ENCODE peak calls at places on chromosomes 13 and 19, in ten cellular contexts. One of them, this sample, is unnamed.

GRCh38 chr19:5292453-5292842 is 48.2 kb downstream of the PTPRS start:
- DNase-seq in K562: no peak
- DNase-seq in mucosa of descending colon: no peak
- DNase-seq in upper lobe of left lung: no peak
- DNase-seq in endodermal cell: no peak
- DNase-seq in OCI-LY7: peak; percentile 67
- DNase-seq in heart right ventricle: peak; percentile 69
- DNase-seq in IMR-90: peak; percentile 23
- DNase-seq in left ventricle myocardium inferior: no peak
- DNase-seq in esophagus squamous epithelium: no peak
- DNase-seq in this sample: no peak

GRCh38 chr19:7989071-7989575 is 16.3 kb downstream of the ELAVL1 start:
- DNase-seq in heart right ventricle: no peak
- DNase-seq in endodermal cell: peak; percentile 55
- DNase-seq in K562: no peak
- DNase-seq in OCI-LY7: no peak
- DNase-seq in esophagus squamous epithelium: no peak
- DNase-seq in IMR-90: no peak
- DNase-seq in left ventricle myocardium inferior: no peak
- DNase-seq in mucosa of descending colon: no peak
- DNase-seq in upper lobe of left lung: peak; percentile 48
- DNase-seq in this sample: no peak

GRCh38 chr13:100648354-100648753 is 26.2 kb downstream of the TMTC4 start:
- DNase-seq in upper lobe of left lung: no peak
- DNase-seq in K562: no peak
- DNase-seq in OCI-LY7: no peak
- DNase-seq in esophagus squamous epithelium: no peak
- DNase-seq in endodermal cell: no peak
- DNase-seq in heart right ventricle: no peak
- DNase-seq in mucosa of descending colon: no peak
- DNase-seq in left ventricle myocardium inferior: no peak
- DNase-seq in IMR-90: peak; percentile 8
- DNase-seq in this sample: no peak

GRCh38 chr19:31597616-31598015 is 248.4 kb upstream of the TSHZ3 start:
- DNase-seq in endodermal cell: peak; percentile 16
- DNase-seq in left ventricle myocardium inferior: no peak
- DNase-seq in K562: no peak
- DNase-seq in upper lobe of left lung: no peak
- DNase-seq in IMR-90: no peak
- DNase-seq in esophagus squamous epithelium: no peak
- DNase-seq in mucosa of descending colon: no peak
- DNase-seq in heart right ventricle: no peak
- DNase-seq in OCI-LY7: no peak
- DNase-seq in this sample: no peak

GRCh38 chr19:12841094-12841493 is 2.8 kb downstream of the MAST1 start:
- DNase-seq in heart right ventricle: no peak
- DNase-seq in endodermal cell: peak; percentile 98
- DNase-seq in IMR-90: peak; percentile 20
- DNase-seq in left ventricle myocardium inferior: no peak
- DNase-seq in OCI-LY7: no peak
- DNase-seq in upper lobe of left lung: peak; percentile 24
- DNase-seq in mucosa of descending colon: peak; percentile 46
- DNase-seq in esophagus squamous epithelium: no peak
- DNase-seq in K562: peak; percentile 85
- DNase-seq in this sample: no peak

GRCh38 chr19:16355293-16356043 is 30.8 kb downstream of the KLF2 start:
- DNase-seq in esophagus squamous epithelium: no peak
- DNase-seq in upper lobe of left lung: no peak
- DNase-seq in heart right ventricle: peak; percentile 51
- DNase-seq in mucosa of descending colon: no peak
- DNase-seq in endodermal cell: no peak
- DNase-seq in IMR-90: no peak
- DNase-seq in K562: peak; percentile 86
- DNase-seq in OCI-LY7: no peak
- DNase-seq in left ventricle myocardium inferior: peak; percentile 46
- DNase-seq in this sample: no peak

GRCh38 chr13:100363874-100364273 is 224.7 kb downstream of the GGACT start:
- DNase-seq in left ventricle myocardium inferior: no peak
- DNase-seq in K562: no peak
- DNase-seq in upper lobe of left lung: no peak
- DNase-seq in mucosa of descending colon: no peak
- DNase-seq in esophagus squamous epithelium: no peak
- DNase-seq in OCI-LY7: no peak
- DNase-seq in heart right ventricle: no peak
- DNase-seq in IMR-90: peak; percentile 65
- DNase-seq in endodermal cell: no peak
- DNase-seq in this sample: no peak

GRCh38 chr13:99380921-99381645 is 73.9 kb upstream of the GPR183 start:
- DNase-seq in IMR-90: peak; percentile 7
- DNase-seq in K562: no peak
- DNase-seq in endodermal cell: peak; percentile 35
- DNase-seq in OCI-LY7: no peak
- DNase-seq in left ventricle myocardium inferior: no peak
- DNase-seq in heart right ventricle: no peak
- DNase-seq in upper lobe of left lung: no peak
- DNase-seq in mucosa of descending colon: no peak
- DNase-seq in esophagus squamous epithelium: no peak
- DNase-seq in this sample: peak; percentile 79

GRCh38 chr19:22784051-22784450 is at the start of gene ZNF99:
- DNase-seq in esophagus squamous epithelium: no peak
- DNase-seq in left ventricle myocardium inferior: peak; percentile 74
- DNase-seq in heart right ventricle: peak; percentile 68
- DNase-seq in K562: no peak
- DNase-seq in mucosa of descending colon: no peak
- DNase-seq in IMR-90: no peak
- DNase-seq in upper lobe of left lung: no peak
- DNase-seq in OCI-LY7: no peak
- DNase-seq in endodermal cell: no peak
- DNase-seq in this sample: no peak

DNA sequence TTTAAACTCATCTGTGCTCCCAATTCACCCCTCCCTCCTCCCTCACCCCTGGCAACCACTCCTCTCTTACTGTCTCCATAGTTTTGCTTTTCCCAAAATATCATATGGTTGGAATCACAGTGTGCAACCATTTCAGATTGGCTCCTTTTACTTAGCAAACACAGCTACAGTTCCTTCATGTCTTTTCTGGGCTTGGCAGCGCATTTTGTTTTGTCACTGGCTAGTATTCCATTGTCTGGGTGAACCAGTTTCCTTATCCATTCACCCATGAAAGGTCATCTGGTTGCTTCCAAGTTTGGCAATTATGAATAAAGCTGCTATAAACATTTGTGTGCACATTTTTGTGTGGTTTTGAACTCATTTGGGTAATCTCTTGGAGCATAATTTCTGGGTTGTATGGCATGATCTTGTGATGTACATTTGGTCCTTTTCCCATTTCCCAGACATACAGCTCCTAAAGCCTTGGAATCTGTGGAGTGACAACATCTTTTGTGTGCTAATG is 23.9 kb upstream of the GAS6 start:
- DNase-seq in OCI-LY7: no peak
- DNase-seq in left ventricle myocardium inferior: no peak
- DNase-seq in mucosa of descending colon: no peak
- DNase-seq in esophagus squamous epithelium: no peak
- DNase-seq in heart right ventricle: no peak
- DNase-seq in K562: no peak
- DNase-seq in IMR-90: no peak
- DNase-seq in upper lobe of left lung: no peak
- DNase-seq in endodermal cell: no peak
- DNase-seq in this sample: no peak
- H3K4me1 ChIP-seq in OCI-LY7: no peaks in the 10 kb centered on the region
- H3K4me1 ChIP-seq in left ventricle myocardium inferior: peaks cover 29% of the 10 kb centered on the region
- H3K4me1 ChIP-seq in mucosa of descending colon: no peaks in the 10 kb centered on the region
- H3K4me1 ChIP-seq in esophagus squamous epithelium: peaks cover 21% of the 10 kb centered on the region
- H3K4me1 ChIP-seq in heart right ventricle: peaks cover 4% of the 10 kb centered on the region
- H3K4me1 ChIP-seq in K562: peaks cover 17% of the 10 kb centered on the region
- H3K4me1 ChIP-seq in IMR-90: peaks cover 14% of the 10 kb centered on the region
- H3K4me1 ChIP-seq in upper lobe of left lung: peaks cover 10% of the 10 kb centered on the region
- H3K4me1 ChIP-seq in endodermal cell: no peaks in the 10 kb centered on the region
- H3K4me1 ChIP-seq in this sample: no peaks in the 10 kb centered on the region

GRCh38 chr19:2315818-2316353 is 7.9 kb upstream of the LINGO3 start:
- DNase-seq in OCI-LY7: peak; percentile 37
- DNase-seq in IMR-90: peak; percentile 56
- DNase-seq in mucosa of descending colon: peak; percentile 75
- DNase-seq in heart right ventricle: peak; percentile 72
- DNase-seq in esophagus squamous epithelium: no peak
- DNase-seq in left ventricle myocardium inferior: peak; percentile 61
- DNase-seq in endodermal cell: peak; percentile 90
- DNase-seq in upper lobe of left lung: peak; percentile 82
- DNase-seq in K562: peak; percentile 43
- DNase-seq in this sample: peak; percentile 80
- H3K4me1 ChIP-seq in OCI-LY7: peaks cover 23% of the 10 kb centered on the region
- H3K4me1 ChIP-seq in IMR-90: no peaks in the 10 kb centered on the region
- H3K4me1 ChIP-seq in mucosa of descending colon: no peaks in the 10 kb centered on the region
- H3K4me1 ChIP-seq in heart right ventricle: no peaks in the 10 kb centered on the region
- H3K4me1 ChIP-seq in esophagus squamous epithelium: peaks cover 4% of the 10 kb centered on the region
- H3K4me1 ChIP-seq in left ventricle myocardium inferior: peaks cover 17% of the 10 kb centered on the region
- H3K4me1 ChIP-seq in endodermal cell: no peaks in the 10 kb centered on the region
- H3K4me1 ChIP-seq in upper lobe of left lung: no peaks in the 10 kb centered on the region
- H3K4me1 ChIP-seq in K562: peaks cover 33% of the 10 kb centered on the region
- H3K4me1 ChIP-seq in this sample: no peaks in the 10 kb centered on the region

GRCh38 chr13:74080762-74081161 is 53.4 kb downstream of the KLF12 start:
- DNase-seq in heart right ventricle: no peak
- DNase-seq in endodermal cell: no peak
- DNase-seq in esophagus squamous epithelium: no peak
- DNase-seq in left ventricle myocardium inferior: no peak
- DNase-seq in mucosa of descending colon: no peak
- DNase-seq in upper lobe of left lung: no peak
- DNase-seq in IMR-90: no peak
- DNase-seq in OCI-LY7: no peak
- DNase-seq in K562: no peak
- DNase-seq in this sample: no peak
- H3K4me1 ChIP-seq in heart right ventricle: peaks cover 15% of the 10 kb centered on the region
- H3K4me1 ChIP-seq in endodermal cell: no peaks in the 10 kb centered on the region
- H3K4me1 ChIP-seq in esophagus squamous epithelium: no peaks in the 10 kb centered on the region
- H3K4me1 ChIP-seq in left ventricle myocardium inferior: peaks cover 52% of the 10 kb centered on the region
- H3K4me1 ChIP-seq in mucosa of descending colon: no peaks in the 10 kb centered on the region
- H3K4me1 ChIP-seq in upper lobe of left lung: no peaks in the 10 kb centered on the region
- H3K4me1 ChIP-seq in IMR-90: peaks cover 5% of the 10 kb centered on the region
- H3K4me1 ChIP-seq in OCI-LY7: peaks cover 24% of the 10 kb centered on the region
- H3K4me1 ChIP-seq in K562: no peaks in the 10 kb centered on the region
- H3K4me1 ChIP-seq in this sample: no peaks in the 10 kb centered on the region

GRCh38 chr19:1218751-1219567 is 13.4 kb downstream of the STK11 start:
- DNase-seq in heart right ventricle: no peak
- DNase-seq in endodermal cell: no peak
- DNase-seq in esophagus squamous epithelium: no peak
- DNase-seq in IMR-90: no peak
- DNase-seq in left ventricle myocardium inferior: no peak
- DNase-seq in upper lobe of left lung: no peak
- DNase-seq in K562: no peak
- DNase-seq in mucosa of descending colon: no peak
- DNase-seq in OCI-LY7: no peak
- DNase-seq in this sample: no peak
- H3K4me1 ChIP-seq in heart right ventricle: peaks cover 71% of the 10 kb centered on the region
- H3K4me1 ChIP-seq in endodermal cell: no peaks in the 10 kb centered on the region
- H3K4me1 ChIP-seq in esophagus squamous epithelium: peaks cover 92% of the 10 kb centered on the region
- H3K4me1 ChIP-seq in IMR-90: peaks cover 15% of the 10 kb centered on the region
- H3K4me1 ChIP-seq in left ventricle myocardium inferior: peaks cover 98% of the 10 kb centered on the region
- H3K4me1 ChIP-seq in upper lobe of left lung: peaks cover 37% of the 10 kb centered on the region
- H3K4me1 ChIP-seq in K562: peaks cover 89% of the 10 kb centered on the region
- H3K4me1 ChIP-seq in mucosa of descending colon: peaks cover 16% of the 10 kb centered on the region
- H3K4me1 ChIP-seq in OCI-LY7: peaks cover 5% of the 10 kb centered on the region
- H3K4me1 ChIP-seq in this sample: no peaks in the 10 kb centered on the region

DNA sequence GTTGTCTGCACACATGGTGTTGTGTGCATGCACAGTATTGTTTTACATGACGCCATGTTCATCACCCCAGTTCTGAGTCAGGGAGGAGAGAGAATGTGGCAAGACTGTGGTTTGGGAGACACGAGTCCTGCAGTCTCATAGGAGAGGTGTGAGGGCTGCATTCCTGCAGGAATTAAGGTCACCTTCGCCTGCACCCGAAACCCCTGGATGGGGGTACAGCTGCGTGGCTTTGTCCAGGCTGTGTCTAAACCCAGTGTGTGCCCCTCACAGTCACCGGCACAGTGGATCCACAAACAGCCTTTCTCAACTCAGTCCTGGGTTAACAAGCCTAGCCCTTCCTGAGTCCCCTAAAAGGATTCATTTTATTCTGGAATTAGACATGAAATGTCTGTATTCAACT is 5.7 kb downstream of the ADPRHL1 start:
- DNase-seq in mucosa of descending colon: no peak
- DNase-seq in heart right ventricle: no peak
- DNase-seq in left ventricle myocardium inferior: no peak
- DNase-seq in IMR-90: no peak
- DNase-seq in upper lobe of left lung: no peak
- DNase-seq in K562: no peak
- DNase-seq in esophagus squamous epithelium: no peak
- DNase-seq in OCI-LY7: no peak
- DNase-seq in endodermal cell: no peak
- DNase-seq in this sample: no peak
- H3K4me1 ChIP-seq in mucosa of descending colon: peaks cover 7% of the 10 kb centered on the region
- H3K4me1 ChIP-seq in heart right ventricle: peaks cover 30% of the 10 kb centered on the region
- H3K4me1 ChIP-seq in left ventricle myocardium inferior: peaks cover 55% of the 10 kb centered on the region
- H3K4me1 ChIP-seq in IMR-90: no peaks in the 10 kb centered on the region
- H3K4me1 ChIP-seq in upper lobe of left lung: peaks cover 3% of the 10 kb centered on the region
- H3K4me1 ChIP-seq in K562: peaks cover 21% of the 10 kb centered on the region
- H3K4me1 ChIP-seq in esophagus squamous epithelium: peaks cover 19% of the 10 kb centered on the region
- H3K4me1 ChIP-seq in OCI-LY7: peaks cover 55% of the 10 kb centered on the region
- H3K4me1 ChIP-seq in endodermal cell: no peaks in the 10 kb centered on the region
- H3K4me1 ChIP-seq in this sample: no peaks in the 10 kb centered on the region

DNA sequence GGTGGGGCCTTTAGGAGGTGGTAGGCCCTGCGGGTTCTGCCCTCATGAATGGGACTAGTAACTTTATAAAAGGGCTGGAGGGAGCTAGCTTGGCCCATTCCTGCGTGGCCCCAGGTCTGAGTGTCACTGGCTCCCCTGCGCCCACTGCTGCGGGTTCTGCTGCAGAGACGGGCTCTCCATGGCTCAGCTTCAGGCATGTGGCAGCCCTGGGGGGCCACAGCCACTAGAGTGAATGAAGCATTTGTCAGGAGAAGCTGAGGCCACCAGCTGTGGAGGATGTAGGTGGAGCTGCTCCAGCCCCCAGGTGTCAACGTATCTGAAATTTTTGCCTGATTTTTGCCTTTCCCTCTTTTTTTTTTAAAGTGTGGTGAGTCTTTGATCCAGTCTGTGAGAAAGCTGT is 119.1 kb downstream of the SOX1 start:
- DNase-seq in upper lobe of left lung: no peak
- DNase-seq in K562: no peak
- DNase-seq in endodermal cell: peak; percentile 22
- DNase-seq in heart right ventricle: no peak
- DNase-seq in IMR-90: no peak
- DNase-seq in OCI-LY7: no peak
- DNase-seq in esophagus squamous epithelium: no peak
- DNase-seq in mucosa of descending colon: no peak
- DNase-seq in left ventricle myocardium inferior: no peak
- DNase-seq in this sample: no peak
- H3K4me1 ChIP-seq in upper lobe of left lung: no peaks in the 10 kb centered on the region
- H3K4me1 ChIP-seq in K562: no peaks in the 10 kb centered on the region
- H3K4me1 ChIP-seq in endodermal cell: no peaks in the 10 kb centered on the region
- H3K4me1 ChIP-seq in heart right ventricle: no peaks in the 10 kb centered on the region
- H3K4me1 ChIP-seq in IMR-90: no peaks in the 10 kb centered on the region
- H3K4me1 ChIP-seq in OCI-LY7: no peaks in the 10 kb centered on the region
- H3K4me1 ChIP-seq in esophagus squamous epithelium: no peaks in the 10 kb centered on the region
- H3K4me1 ChIP-seq in mucosa of descending colon: no peaks in the 10 kb centered on the region
- H3K4me1 ChIP-seq in left ventricle myocardium inferior: no peaks in the 10 kb centered on the region
- H3K4me1 ChIP-seq in this sample: no peaks in the 10 kb centered on the region

This sample was measured in Peyer's patch.